ENCODE peak calls at places on chromosomes 13 and 19, in six cellular contexts. T is cardiac septum; U is stimulated activated naive CD8-positive, alpha-beta T cell treated with anti-CD3 and anti-CD28 coated beads, Interleukin-15, Interleukin-2, amounts not matched to agents 100 U/mL and 50 U/mL, for 24 hours; L is transverse colon; K is myocyte; W is ureter. O is an unnamed sample.

GRCh38 chr19:4815426-4816387 is 15.8 kb downstream of the TICAM1 start:
- DNase-seq in U (peak), L (peak), K (peak), W (peak), T (peak), O (peak)

GRCh38 chr19:42113641-42114348 is 18.5 kb downstream of the POU2F2 start:
- DNase-seq in U (peak), K (peak), L (no peak), W (no peak), T (no peak), O (no peak)

GRCh38 chr13:44109986-44110640 is 230.4 kb downstream of the LACC1 start:
- DNase-seq in U (no peak), L (peak), T (no peak), K (no peak), W (no peak), O (no peak)

GRCh38 chr19:10432736-10433130 is 12.4 kb downstream of the PDE4A start:
- DNase-seq in U (no peak), K (no peak), W (no peak), L (no peak), T (no peak), O (no peak)

GRCh38 chr19:2627319-2627829 is 75.1 kb downstream of the GNG7 start:
- DNase-seq in W (peak), T (peak), U (peak), K (peak), L (peak), O (no peak)

GRCh38 chr19:9865732-9866627 is 30.9 kb downstream of the PIN1 start:
- DNase-seq in T (no peak), W (no peak), K (peak), U (no peak), L (no peak), O (no peak)

GRCh38 chr13:31394491-31394890 is 194.7 kb downstream of the B3GLCT start:
- DNase-seq in W (no peak), K (peak), U (no peak), T (no peak), L (no peak), O (no peak)

GRCh38 chr13:100808848-100809247 is 134.3 kb upstream of the TMTC4 start:
- DNase-seq in W (no peak), K (no peak), L (no peak), T (no peak), U (no peak), O (peak)

GRCh38 chr19:10575011-10575716 is 6.4 kb upstream of the CDKN2D start:
- DNase-seq in T (no peak), W (no peak), L (no peak), K (no peak), U (no peak), O (no peak)

GRCh38 chr13:21549633-21550032 is 54.3 kb downstream of the MICU2 start:
- DNase-seq in W (no peak), L (no peak), K (peak), T (no peak), U (no peak), O (no peak)

GRCh38 chr13:40061466-40062450 is 406.3 kb downstream of the COG6 start:
- DNase-seq in W (no peak), U (no peak), K (peak), T (no peak), L (no peak), O (no peak)

GRCh38 chr19:36136975-36137686 is 2.7 kb upstream of the CAPNS1 start:
- DNase-seq in U (no peak), T (peak), K (peak), W (peak), L (peak), O (no peak)

O was measured in neuronal stem cell.